ENCODE peak calls at places on chromosomes 7 and 10, in seven cellular contexts. I, G, Q, S, N, A and U are unnamed samples.

GRCh38 chr10:99711129-99711719 is 20.7 kb downstream of the COX15 start:
- DNase-seq in I (peak; percentile 55), G (no peak), Q (peak; percentile 16), S (no peak), N (no peak), A (peak; percentile 22), U (peak; percentile 12)

GRCh38 chr7:129613016-129613337 is 1.5 kb downstream of the NRF1 start:
- DNase-seq in I (no peak), G (no peak), Q (no peak), S (no peak), N (no peak), A (no peak), U (no peak)

GRCh38 chr7:41508755-41509154 is 194.1 kb downstream of the INHBA start:
- DNase-seq in I (no peak), G (no peak), Q (no peak), S (no peak), N (no peak), A (no peak), U (no peak)

GRCh38 chr10:133028158-133028557 is 59.6 kb upstream of the ADGRA1 start:
- DNase-seq in I (no peak), G (no peak), Q (no peak), S (no peak), N (no peak), A (no peak), U (no peak)

GRCh38 chr7:51351661-51352060 is 35.1 kb upstream of the COBL start:
- DNase-seq in I (no peak), G (no peak), Q (no peak), S (no peak), N (no peak), A (no peak), U (no peak)

GRCh38 chr7:106732045-106732444 is 71.1 kb upstream of the CCDC71L start:
- DNase-seq in I (no peak), G (no peak), Q (no peak), S (no peak), N (no peak), A (no peak), U (no peak)

GRCh38 chr10:121926669-121927360 is 1.0 kb downstream of the ATE1 start:
- DNase-seq in I (no peak), G (no peak), Q (no peak), S (no peak), N (no peak), A (no peak), U (no peak)

GRCh38 chr10:84540617-84541288 is 212.4 kb downstream of the CCSER2 start:
- DNase-seq in I (peak; percentile 38), G (no peak), Q (peak; percentile 60), S (no peak), N (peak; percentile 83), A (peak; percentile 89), U (peak; percentile 85)

GRCh38 chr7:159040912-159041711 is 103.6 kb downstream of the VIPR2 start:
- DNase-seq in I (no peak), G (no peak), Q (no peak), S (no peak), N (no peak), A (no peak), U (no peak)

GRCh38 chr10:117003336-117003735 is 1.7 kb downstream of the SHTN1 start:
- DNase-seq in I (no peak), G (no peak), Q (no peak), S (no peak), N (no peak), A (no peak), U (no peak)

GRCh38 chr10:116998172-116998571 is 6.8 kb downstream of the SHTN1 start:
- DNase-seq in I (no peak), G (no peak), Q (no peak), S (no peak), N (no peak), A (no peak), U (no peak)

GRCh38 chr10:117001144-117001543 is 3.8 kb downstream of the SHTN1 start:
- DNase-seq in I (no peak), G (no peak), Q (no peak), S (no peak), N (no peak), A (no peak), U (no peak)

GRCh38 chr10:117002206-117002605 is 2.8 kb downstream of the SHTN1 start:
- DNase-seq in I (no peak), G (no peak), Q (no peak), S (no peak), N (no peak), A (no peak), U (no peak)

GRCh38 chr10:117000580-117000979 is 4.4 kb downstream of the SHTN1 start:
- DNase-seq in I (no peak), G (no peak), Q (no peak), S (no peak), N (no peak), A (no peak), U (no peak)
- TF ChIP-seq CTCF in I (no peak), G (no peak), Q (no peak), S (no peak), N (no peak), A (no peak), U (no peak)

GRCh38 chr10:8116474-8116873 is 62.0 kb downstream of the GATA3 start:
- DNase-seq in I (no peak), G (no peak), Q (no peak), S (no peak), N (no peak), A (no peak), U (no peak)
- TF ChIP-seq CTCF in I (no peak), G (no peak), Q (no peak), S (no peak), N (no peak), A (no peak), U (no peak)

GRCh38 chr10:62069452-62070191 is 168.1 kb downstream of the ARID5B start:
- DNase-seq in I (no peak), G (no peak), Q (no peak), S (no peak), N (no peak), A (no peak), U (no peak)

GRCh38 chr10:62073429-62073828 is 171.9 kb downstream of the ARID5B start:
- DNase-seq in I (no peak), G (no peak), Q (no peak), S (no peak), N (no peak), A (no peak), U (no peak)

GRCh38 chr10:62068464-62068863 is 167.0 kb downstream of the ARID5B start:
- DNase-seq in I (no peak), G (no peak), Q (no peak), S (no peak), N (no peak), A (no peak), U (no peak)

GRCh38 chr10:62072901-62073300 is 171.4 kb downstream of the ARID5B start:
- DNase-seq in I (no peak), G (no peak), Q (no peak), S (no peak), N (no peak), A (no peak), U (no peak)

GRCh38 chr10:62071846-62072281 is 170.4 kb downstream of the ARID5B start:
- DNase-seq in I (peak; percentile 38), G (no peak), Q (no peak), S (no peak), N (no peak), A (no peak), U (no peak)
- TF ChIP-seq CTCF in I (no peak), G (no peak), Q (no peak), S (no peak), N (no peak), A (no peak), U (no peak)

DNA sequence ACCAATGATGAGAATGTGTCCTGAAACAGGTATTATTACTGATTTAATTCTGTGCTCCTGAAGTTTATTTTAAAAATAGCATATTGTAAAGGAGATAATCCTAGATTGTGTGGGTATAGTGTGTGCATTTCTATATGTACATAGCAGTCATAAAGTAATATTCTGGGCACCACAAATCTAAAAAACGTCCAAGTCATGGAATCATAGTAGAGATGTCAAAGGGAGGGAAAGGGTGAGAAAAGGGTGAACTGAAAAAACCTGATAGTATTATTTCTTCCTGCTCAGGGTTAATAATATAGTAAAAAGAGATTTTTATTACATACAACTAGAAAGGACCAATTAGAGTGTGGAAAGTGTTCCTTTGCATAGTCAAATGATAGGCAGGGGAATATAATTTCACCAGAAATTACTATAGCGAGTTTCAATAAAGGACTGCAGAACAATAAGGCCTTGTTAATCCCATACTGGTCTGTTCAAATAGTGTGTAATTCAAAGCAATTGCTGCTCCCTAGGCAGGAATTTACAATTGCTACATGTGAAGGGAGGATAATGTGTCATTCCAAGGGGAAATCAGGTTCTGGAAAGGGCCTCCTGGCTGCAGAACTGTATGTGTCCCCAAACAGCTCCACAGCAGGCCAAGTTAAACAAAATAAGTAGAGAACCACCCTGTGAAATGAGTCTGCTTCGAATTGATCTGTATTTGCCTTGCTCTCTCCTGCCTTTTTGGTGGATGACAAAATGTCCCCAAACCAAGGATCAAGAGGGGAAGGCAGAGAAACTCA is 42.5 kb upstream of the KMT2E start:
- DNase-seq in I (no peak), G (peak; percentile 49), Q (no peak), S (no peak), N (no peak), A (no peak), U (no peak)
- TF ChIP-seq CTCF in I (no peak), G (no peak), Q (no peak), S (no peak), N (no peak), A (no peak), U (no peak)